ENCODE peak calls at places on chromosomes 7 and 10, in four cellular contexts. S is H1, U is K562, Q is HepG2. Z is an unnamed sample.

GRCh38 chr7:143295870-143296269 is 7.7 kb downstream of the CASP2 start:
- DNase-seq in S (no peak), U (no peak), Q (no peak), Z (no peak)

GRCh38 chr10:30068482-30069223 is 9.3 kb upstream of the JCAD start:
- DNase-seq in S (no peak), U (no peak), Q (no peak), Z (no peak)

GRCh38 chr10:58993480-58994221 is 182.8 kb upstream of the PHYHIPL start:
- DNase-seq in S (no peak), U (no peak), Q (no peak), Z (no peak)

GRCh38 chr10:132813560-132814468 is 27.9 kb upstream of the NKX6-2 start:
- DNase-seq in S (no peak), U (no peak), Q (no peak), Z (no peak)

GRCh38 chr10:85614981-85615380 is 751.6 kb downstream of the GRID1 start:
- DNase-seq in S (peak; percentile 17), U (no peak), Q (no peak), Z (no peak)

GRCh38 chr7:97096037-97096436 is 21.5 kb upstream of the SDHAF3 start:
- DNase-seq in S (no peak), U (no peak), Q (no peak), Z (no peak)

GRCh38 chr7:95871078-95871848 is 98.9 kb downstream of the DYNC1I1 start:
- DNase-seq in S (peak; percentile 52), U (peak; percentile 46), Q (peak; percentile 43), Z (peak; percentile 55)

GRCh38 chr7:50667338-50667737 is 102.1 kb upstream of the DDC start:
- DNase-seq in S (no peak), U (no peak), Q (no peak), Z (no peak)

DNA sequence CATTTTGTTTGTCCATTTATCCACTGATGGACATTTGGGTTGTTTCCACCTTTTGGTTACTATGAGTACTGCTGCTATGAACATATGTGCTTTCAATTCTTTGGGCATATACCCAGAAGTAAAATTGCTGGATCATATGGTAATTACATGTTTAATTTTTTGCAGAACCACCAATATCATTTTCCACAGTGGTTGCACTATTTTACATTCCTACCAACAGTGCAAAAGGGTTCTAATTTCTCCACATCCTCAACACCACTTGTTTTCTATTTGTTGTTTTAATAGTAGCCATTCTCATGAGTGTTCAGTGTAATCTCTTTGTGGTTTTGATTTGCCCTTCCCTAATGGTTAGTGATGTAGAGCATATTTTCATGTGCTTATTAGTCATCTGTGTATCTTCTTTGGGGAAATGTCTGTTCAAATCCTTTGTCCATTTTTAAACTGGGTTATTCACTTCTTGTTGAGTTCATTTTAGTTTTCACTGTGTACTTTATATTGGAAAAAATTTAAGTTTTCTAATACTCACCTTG is 101.9 kb downstream of the HIBADH start:
- DNase-seq in S (no peak), U (no peak), Q (no peak), Z (no peak)
- TF ChIP-seq RNF2 in S (no peak), U (no peak), Q (no peak), Z (no peak)

GRCh38 chr10:100186813-100187212 is 984 bp upstream of the ERLIN1 start:
- DNase-seq in S (no peak), U (peak; percentile 10), Q (no peak), Z (peak; percentile 18)
- TF ChIP-seq CHD2 in S (no peak), U (no peak), Q (no peak), Z (no peak)

GRCh38 chr10:52540479-52540984 is 226.5 kb downstream of the DKK1 start:
- DNase-seq in S (no peak), U (no peak), Q (no peak), Z (no peak)
- H3K4me2 ChIP-seq in S (no peak overlapping the region), U (no peak overlapping the region), Q (no peak overlapping the region), Z (no peak overlapping the region)

GRCh38 chr10:79137826-79138225 is 69.1 kb downstream of the ZMIZ1 start:
- DNase-seq in S (no peak), U (no peak), Q (no peak), Z (no peak)
- TF ChIP-seq RNF2 in S (no peak), U (no peak), Q (no peak), Z (no peak)

GRCh38 chr7:116632349-116632748 is 39.6 kb upstream of the MET start:
- DNase-seq in S (no peak), U (no peak), Q (no peak), Z (no peak)
- TF ChIP-seq CHD2 in S (no peak), U (no peak), Q (no peak), Z (no peak)

GRCh38 chr10:79561257-79561656 is 1.1 kb upstream of the SFTPA2 start:
- DNase-seq in S (no peak), U (no peak), Q (no peak), Z (no peak)

GRCh38 chr10:79555910-79556309 is 4.3 kb downstream of the SFTPA2 start:
- DNase-seq in S (no peak), U (no peak), Q (no peak), Z (no peak)

GRCh38 chr10:79562135-79562756 is 2.0 kb upstream of the SFTPA2 start:
- DNase-seq in S (peak; percentile 84), U (peak; percentile 66), Q (peak; percentile 36), Z (peak; percentile 63)

GRCh38 chr10:79559726-79560125 is 481 bp downstream of the SFTPA2 start:
- DNase-seq in S (no peak), U (no peak), Q (no peak), Z (no peak)

GRCh38 chr10:79560160-79560709 is at the start of gene SFTPA2:
- DNase-seq in S (no peak), U (no peak), Q (no peak), Z (no peak)
- H3K4me2 ChIP-seq in S (no peak within 1 kb of the TSS), U (no peak within 1 kb of the TSS), Q (no peak within 1 kb of the TSS), Z (no peak within 1 kb of the TSS)

Z was measured in A549.